ENCODE peak calls at places on chromosomes 6 and 20, in six cellular contexts. C is aorta, L is PC-3, Z is GM23248, Q is SK-N-SH, P is Peyer's patch. U is an unnamed sample. For H3K27me3, the result is how much of the 10 kb centered on the place peaks cover.

GRCh38 chr20:22207280-22207679 is 377.1 kb downstream of the FOXA2 start:
- DNase-seq in P (no peak), Z (no peak), L (no peak), C (no peak), Q (no peak), U (no peak)

GRCh38 chr6:11989376-11989775 is 22.7 kb upstream of the HIVEP1 start:
- DNase-seq in P (no peak), L (no peak), C (no peak), Q (no peak), Z (peak), U (no peak)

GRCh38 chr6:44062105-44062770 is 65.0 kb downstream of the MRPL14 start:
- DNase-seq in L (no peak), Q (no peak), P (no peak), C (no peak), Z (no peak), U (no peak)

GRCh38 chr20:5663396-5663795 is 86.8 kb upstream of the SHLD1 start:
- DNase-seq in C (no peak), Q (no peak), Z (no peak), L (no peak), P (no peak), U (no peak)

GRCh38 chr20:43511879-43512278 is 4.4 kb downstream of the L3MBTL1 start:
- DNase-seq in Z (no peak), Q (no peak), C (no peak), P (no peak), L (no peak), U (no peak)

GRCh38 chr6:121539537-121539936 is 104.1 kb downstream of the GJA1 start:
- DNase-seq in Q (no peak), C (no peak), P (no peak), L (no peak), Z (no peak), U (no peak)

GRCh38 chr20:34195355-34195754 is 45.9 kb upstream of the ASIP start:
- DNase-seq in Z (no peak), L (no peak), P (no peak), Q (no peak), C (no peak), U (no peak)

GRCh38 chr6:88730602-88731001 is 232.8 kb downstream of the RNGTT start:
- DNase-seq in Z (peak), C (no peak), P (no peak), Q (no peak), L (peak), U (no peak)

GRCh38 chr20:48660788-48661187 is 167.0 kb downstream of the PREX1 start:
- DNase-seq in C (no peak), P (no peak), Z (no peak), Q (no peak), L (no peak), U (no peak)

GRCh38 chr6:85402922-85403321 is 47.0 kb upstream of the NT5E start:
- DNase-seq in P (no peak), Q (no peak), Z (peak), C (no peak), L (no peak), U (no peak)

GRCh38 chr6:92682999-92683398 is 736.4 kb downstream of the EPHA7 start:
- DNase-seq in Q (no peak), P (no peak), C (no peak), L (peak), Z (no peak), U (no peak)

GRCh38 chr6:2733324-2733723 is 17.4 kb downstream of the MYLK4 start:
- DNase-seq in P (peak), Z (peak), L (no peak), C (no peak), Q (no peak), U (no peak)

GRCh38 chr6:133804263-133804662 is 84.7 kb upstream of the TCF21 start:
- DNase-seq in C (no peak), L (no peak), P (no peak), Q (no peak), Z (peak), U (no peak)

GRCh38 chr6:65937982-65938381 is 231.0 kb upstream of the EYS start:
- DNase-seq in Z (no peak), L (peak), Q (no peak), C (peak), P (no peak), U (no peak)

GRCh38 chr6:121971886-121972285 is 427.6 kb upstream of the HSF2 start:
- DNase-seq in L (no peak), Q (no peak), C (no peak), P (no peak), Z (peak), U (no peak)

GRCh38 chr6:46290435-46290834 is 119.7 kb upstream of the ENPP5 start:
- DNase-seq in L (no peak), Z (no peak), P (no peak), Q (no peak), C (no peak), U (no peak)

GRCh38 chr6:116996842-116997241 is 119.8 kb downstream of the RFX6 start:
- DNase-seq in L (no peak), Q (no peak), Z (no peak), P (no peak), C (no peak), U (no peak)

GRCh38 chr6:132209351-132209750 is 191.9 kb downstream of the MOXD1 start:
- DNase-seq in L (peak), P (no peak), C (no peak), Z (peak), Q (no peak), U (no peak)

GRCh38 chr6:110358536-110359148 is 493 bp upstream of the METTL24 start:
- DNase-seq in P (no peak), L (no peak), C (no peak), Q (no peak), Z (peak), U (no peak)

GRCh38 chr6:56022678-56023077 is 147.3 kb upstream of the BMP5 start:
- DNase-seq in Q (no peak), C (no peak), Z (no peak), L (no peak), P (no peak), U (no peak)

GRCh38 chr20:31475032-31475431 is at the start of the genes DEFB124 and REM1:
- DNase-seq in Z (no peak), Q (peak), L (no peak), P (no peak), C (peak), U (no peak)
- H3K27ac ChIP-seq in Z (no peak), Q (no peak), L (no peak), P (peak), C (no peak), U (no peak)

GRCh38 chr6:167707686-167708500 is 118.8 kb upstream of the AFDN start:
- DNase-seq in P (peak), Q (no peak), L (no peak), C (peak), Z (no peak), U (no peak)
- H3K27me3 ChIP-seq in P (under half), Q (under half), L (under half), C (under half), Z (under half), U (half or more)

DNA sequence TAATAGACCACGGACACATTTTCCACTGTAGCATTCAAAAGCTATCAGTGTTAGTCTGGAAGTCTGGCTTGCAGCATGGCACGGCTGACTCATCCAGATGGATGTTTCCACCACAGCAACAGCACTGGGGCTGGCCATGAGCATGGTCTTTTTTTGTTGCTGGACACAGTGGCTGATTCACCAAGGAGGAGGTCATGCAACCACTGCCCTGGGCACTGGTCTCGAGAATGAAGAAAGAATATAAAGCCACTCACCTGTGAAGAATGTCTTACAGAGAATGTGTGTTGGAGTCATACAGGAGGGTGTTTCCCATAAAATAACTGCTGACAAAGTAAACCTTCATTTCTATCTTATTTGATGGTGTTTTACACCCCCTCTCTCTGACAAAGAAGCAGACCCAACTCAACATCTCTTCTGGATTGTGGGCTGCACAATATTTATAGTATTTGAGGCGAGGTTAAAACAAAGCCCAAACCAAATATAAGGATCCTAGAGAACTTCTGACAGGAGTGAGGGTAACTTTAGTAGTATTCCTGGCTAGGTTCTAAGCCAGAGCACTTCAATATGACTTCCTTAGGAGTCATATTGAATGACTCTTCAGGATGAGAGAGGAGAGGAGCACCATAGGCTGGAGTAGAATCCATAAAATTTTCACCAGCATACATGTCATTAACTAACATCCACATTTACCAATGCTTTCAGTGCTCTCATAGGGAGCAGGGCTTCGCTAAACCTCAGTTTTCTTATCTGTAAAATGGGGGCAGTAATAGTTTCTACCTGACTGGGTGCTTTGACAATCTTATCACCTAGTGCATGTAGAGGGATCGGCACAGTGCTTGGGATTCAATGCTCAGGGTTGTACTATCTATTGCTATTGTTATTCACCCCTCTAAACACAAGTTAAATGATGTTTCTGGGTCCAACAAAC is 121.4 kb downstream of the KIF13A start:
- DNase-seq in C (peak), Q (no peak), Z (peak), L (peak), P (peak), U (no peak)
- H3K27ac ChIP-seq in C (peak), Q (peak), Z (peak), L (peak), P (peak), U (no peak)

GRCh38 chr6:168058691-168059551 is 20.1 kb downstream of the FRMD1 start:
- DNase-seq in Z (no peak), Q (no peak), L (no peak), P (no peak), C (no peak), U (no peak)

GRCh38 chr6:168056892-168057527 is 22.0 kb downstream of the FRMD1 start:
- DNase-seq in L (no peak), Z (no peak), P (no peak), C (no peak), Q (no peak), U (no peak)

GRCh38 chr6:168060521-168060931 is 18.5 kb downstream of the FRMD1 start:
- DNase-seq in P (peak), Z (peak), C (no peak), L (peak), Q (peak), U (no peak)

GRCh38 chr6:168055696-168056489 is 23.1 kb downstream of the FRMD1 start:
- DNase-seq in Z (no peak), Q (no peak), P (no peak), L (no peak), C (no peak), U (no peak)

DNA sequence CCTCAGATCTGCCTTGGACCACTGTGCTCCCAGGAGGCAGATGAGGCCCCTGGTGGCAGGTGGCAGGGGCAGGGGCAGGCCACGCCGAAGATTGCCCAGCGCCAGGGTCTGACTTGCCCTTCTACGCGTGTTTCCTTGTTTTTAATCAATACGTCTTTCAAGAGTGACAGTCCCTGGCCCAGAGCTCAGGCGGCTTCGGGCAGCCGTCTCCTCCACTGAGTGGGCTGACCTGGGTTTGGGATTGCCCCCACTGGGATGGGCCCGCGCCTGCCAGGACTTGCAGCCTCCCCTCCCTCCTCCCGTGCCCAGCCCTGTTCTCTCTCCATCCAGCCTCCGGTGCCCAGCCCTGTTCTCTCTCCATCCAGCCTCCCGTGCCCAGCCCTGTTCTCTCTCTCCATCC is 21.2 kb downstream of the FRMD1 start:
- DNase-seq in P (no peak), Z (no peak), C (no peak), Q (no peak), L (no peak), U (no peak)
- H3K27me3 ChIP-seq in P (under half), Z (under half), C (under half), Q (under half), L (under half), U (under half)

DNA sequence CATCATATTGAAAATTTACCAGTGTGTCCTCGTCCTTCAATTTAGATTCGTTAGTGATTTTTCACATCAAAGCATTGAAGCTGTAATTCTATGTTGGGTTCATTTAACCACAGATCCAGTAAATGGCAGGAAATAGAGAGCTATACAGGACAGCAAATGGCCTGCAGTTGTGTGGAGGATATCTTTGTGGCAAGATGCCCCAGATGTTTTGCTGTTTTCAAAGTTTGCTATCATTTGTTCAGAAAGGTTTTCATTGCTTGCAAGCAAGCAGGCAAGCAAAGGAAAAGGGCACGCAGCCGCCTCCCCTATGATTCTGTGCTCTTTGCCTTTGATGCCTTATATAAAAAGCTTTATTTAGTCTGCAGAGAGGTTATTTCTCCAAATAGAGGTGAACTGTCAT is 66.2 kb downstream of the UTRN start:
- DNase-seq in L (no peak), C (no peak), Z (no peak), P (no peak), Q (no peak), U (peak)
- H3K27ac ChIP-seq in L (no peak), C (no peak), Z (no peak), P (peak), Q (peak), U (peak)

DNA sequence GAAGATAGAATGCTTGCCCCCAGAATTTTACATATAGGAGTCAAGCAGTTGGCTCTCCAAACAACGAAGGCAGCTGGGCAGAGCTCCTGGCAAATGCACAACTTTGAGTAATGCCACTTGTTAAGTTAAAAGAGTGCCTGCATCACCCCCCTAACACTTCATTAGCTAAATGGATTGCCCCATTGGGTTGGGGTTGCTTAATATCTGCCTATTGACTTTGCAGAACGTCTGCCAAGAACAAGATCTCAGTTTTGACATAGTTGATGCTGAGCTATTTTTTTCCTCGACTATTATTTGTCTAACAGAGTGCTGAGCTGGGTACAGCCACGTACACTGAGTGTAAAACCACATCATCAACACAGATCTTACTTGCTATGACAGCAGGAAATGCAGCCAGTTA is 12.1 kb downstream of the ANKRD60 start:
- DNase-seq in C (no peak), P (no peak), Z (peak), L (no peak), Q (no peak), U (no peak)
- H3K27me3 ChIP-seq in C (under half), P (under half), Z (under half), L (under half), Q (under half), U (under half)

GRCh38 chr6:26251354-26252081 is 113.5 kb upstream of the BTN3A2 start:
- DNase-seq in L (peak), Q (peak), P (peak), C (no peak), Z (peak), U (no peak)
- H3K27ac ChIP-seq in L (peak), Q (peak), P (peak), C (no peak), Z (no peak), U (peak)

U was measured in CD4-positive, alpha-beta T cell.